ENCODE peak calls at places on chromosomes 12 and 14, in seven cellular contexts. Z is ovary, L is prostate gland, R is tibial nerve, S is heart left ventricle, B is transverse colon, Y is HepG2. A is an unnamed sample.

GRCh38 chr14:94180655-94181271 is 6.6 kb downstream of the PPP4R4 start:
- DNase-seq in Z (no peak), L (no peak), R (no peak), S (no peak), B (no peak), Y (peak), A (no peak)

GRCh38 chr12:89976866-89977265 is 268.2 kb upstream of the ATP2B1 start:
- DNase-seq in Z (no peak), L (no peak), R (no peak), S (no peak), B (no peak), Y (no peak), A (no peak)

GRCh38 chr14:94050231-94050880 is 24.2 kb downstream of the OTUB2 start:
- DNase-seq in Z (no peak), L (no peak), R (no peak), S (peak), B (no peak), Y (no peak), A (peak)

GRCh38 chr14:24273422-24273998 is 2.1 kb upstream of the RABGGTA start:
- DNase-seq in Z (no peak), L (no peak), R (no peak), S (no peak), B (no peak), Y (peak), A (no peak)

GRCh38 chr12:92603741-92604432 is 98.9 kb upstream of the PLEKHG7 start:
- DNase-seq in Z (no peak), L (no peak), R (no peak), S (no peak), B (no peak), Y (no peak), A (no peak)

GRCh38 chr12:92398565-92399309 is 253.1 kb upstream of the BTG1 start:
- DNase-seq in Z (no peak), L (no peak), R (no peak), S (no peak), B (no peak), Y (no peak), A (no peak)

GRCh38 chr14:92600318-92601053 is 86.9 kb downstream of the RIN3 start:
- DNase-seq in Z (no peak), L (no peak), R (no peak), S (no peak), B (no peak), Y (no peak), A (no peak)

GRCh38 chr12:42846782-42847181 is 257.2 kb upstream of the PRICKLE1 start:
- DNase-seq in Z (no peak), L (no peak), R (no peak), S (no peak), B (no peak), Y (no peak), A (no peak)

GRCh38 chr14:104827173-104828055 is 26.5 kb downstream of the ZBTB42 start:
- DNase-seq in Z (peak), L (peak), R (no peak), S (no peak), B (peak), Y (peak), A (no peak)

GRCh38 chr14:69567563-69567962 is 7.1 kb downstream of the CCDC177 start:
- DNase-seq in Z (no peak), L (no peak), R (no peak), S (no peak), B (no peak), Y (no peak), A (no peak)

GRCh38 chr14:54776361-54777001 is 126.1 kb downstream of the GCH1 start:
- DNase-seq in Z (no peak), L (no peak), R (no peak), S (peak), B (peak), Y (no peak), A (peak)

GRCh38 chr14:91344107-91344506 is 73.5 kb downstream of the CCDC88C start:
- DNase-seq in Z (no peak), L (no peak), R (no peak), S (no peak), B (no peak), Y (no peak), A (no peak)

GRCh38 chr12:4293299-4293941 is 19.9 kb downstream of the CCND2 start:
- DNase-seq in Z (no peak), L (no peak), R (no peak), S (no peak), B (no peak), Y (no peak), A (no peak)

GRCh38 chr12:22275847-22276246 is 58.7 kb downstream of the ST8SIA1 start:
- DNase-seq in Z (peak), L (peak), R (peak), S (peak), B (peak), Y (no peak), A (peak)

GRCh38 chr12:93848453-93849120 is 171.4 kb downstream of the CRADD start:
- DNase-seq in Z (no peak), L (no peak), R (no peak), S (no peak), B (peak), Y (no peak), A (no peak)

GRCh38 chr14:103801459-103801858 is 45.9 kb downstream of the PPP1R13B start:
- DNase-seq in Z (no peak), L (no peak), R (no peak), S (no peak), B (no peak), Y (peak), A (no peak)

GRCh38 chr12:62738105-62738504 is 196.8 kb downstream of the PPM1H start:
- DNase-seq in Z (no peak), L (no peak), R (no peak), S (no peak), B (no peak), Y (no peak), A (no peak)

GRCh38 chr12:130933269-130933995 is 20.3 kb upstream of the ADGRD1 start:
- DNase-seq in Z (no peak), L (no peak), R (no peak), S (no peak), B (no peak), Y (no peak), A (no peak)

GRCh38 chr12:124326899-124327298 is 32.0 kb downstream of the RFLNA start:
- DNase-seq in Z (no peak), L (no peak), R (no peak), S (peak), B (no peak), Y (no peak), A (no peak)

GRCh38 chr12:101298426-101298825 is 18.5 kb downstream of the UTP20 start:
- DNase-seq in Z (no peak), L (no peak), R (no peak), S (no peak), B (no peak), Y (no peak), A (no peak)

GRCh38 chr12:53788892-53789291 is 37.1 kb upstream of the CISTR start:
- DNase-seq in Z (no peak), L (no peak), R (no peak), S (no peak), B (no peak), Y (no peak), A (no peak)

GRCh38 chr14:36646664-36647416 is 14.8 kb upstream of the PAX9 start:
- DNase-seq in Z (no peak), L (no peak), R (no peak), S (no peak), B (no peak), Y (no peak), A (no peak)

GRCh38 chr14:92906823-92907222 is 16.1 kb upstream of the CHGA start:
- DNase-seq in Z (no peak), L (no peak), R (no peak), S (no peak), B (no peak), Y (peak), A (no peak)

GRCh38 chr14:74704656-74705055 is 8.2 kb downstream of the AREL1 start:
- DNase-seq in Z (no peak), L (no peak), R (no peak), S (no peak), B (no peak), Y (no peak), A (no peak)

GRCh38 chr12:45575823-45576448 is 153.6 kb upstream of the ARID2 start:
- DNase-seq in Z (no peak), L (no peak), R (no peak), S (no peak), B (no peak), Y (no peak), A (no peak)

GRCh38 chr14:105888151-105888550 is 361.8 kb downstream of the TMEM121 start:
- DNase-seq in Z (peak), L (no peak), R (no peak), S (no peak), B (no peak), Y (no peak), A (peak)

GRCh38 chr14:93036652-93037341 is 78.9 kb downstream of the ITPK1 start:
- DNase-seq in Z (peak), L (no peak), R (no peak), S (no peak), B (no peak), Y (peak), A (no peak)

GRCh38 chr12:45192041-45192695 is 23.7 kb upstream of the ANO6 start:
- DNase-seq in Z (no peak), L (no peak), R (no peak), S (no peak), B (no peak), Y (peak), A (no peak)

GRCh38 chr14:72608391-72609204 is 285.3 kb downstream of the DPF3 start:
- DNase-seq in Z (no peak), L (no peak), R (no peak), S (no peak), B (no peak), Y (no peak), A (peak)

GRCh38 chr14:74691456-74691855 is 21.4 kb downstream of the AREL1 start:
- DNase-seq in Z (no peak), L (no peak), R (no peak), S (no peak), B (no peak), Y (no peak), A (no peak)

GRCh38 chr12:24803406-24804245 is 145.3 kb downstream of the BCAT1 start:
- DNase-seq in Z (no peak), L (no peak), R (no peak), S (no peak), B (no peak), Y (no peak), A (no peak)

GRCh38 chr12:79415296-79415695 is 275.5 kb downstream of the PAWR start:
- DNase-seq in Z (no peak), L (no peak), R (no peak), S (no peak), B (no peak), Y (no peak), A (no peak)

GRCh38 chr12:6949063-6949594 is 2.0 kb upstream of the PTPN6 start:
- DNase-seq in Z (no peak), L (no peak), R (no peak), S (no peak), B (no peak), Y (no peak), A (no peak)

GRCh38 chr14:100297320-100298300 is 8.6 kb downstream of the SLC25A29 start:
- DNase-seq in Z (peak), L (peak), R (peak), S (peak), B (peak), Y (no peak), A (peak)

GRCh38 chr12:31005256-31005943 is 68.3 kb upstream of the DDX11 start:
- DNase-seq in Z (no peak), L (no peak), R (no peak), S (no peak), B (no peak), Y (no peak), A (peak)

DNA sequence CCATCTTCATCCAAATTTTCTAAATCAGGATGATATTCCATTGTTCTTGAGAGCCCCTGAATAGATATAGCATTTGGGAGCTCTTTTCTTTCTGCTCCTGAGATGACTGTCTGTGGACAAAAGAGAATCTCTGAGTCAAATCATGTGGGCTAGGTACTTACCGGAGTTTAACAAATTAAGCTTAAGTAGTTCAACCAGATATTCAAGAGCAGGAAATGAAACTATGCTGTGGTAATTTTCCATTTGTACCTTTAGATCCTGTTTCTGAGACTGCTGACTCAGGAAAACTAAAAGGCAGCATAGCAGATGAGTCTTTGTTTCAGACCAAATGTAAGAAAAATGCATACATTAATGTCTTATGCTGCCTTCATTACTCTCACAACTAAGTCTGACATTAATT is at the start of gene CLEC7A:
- DNase-seq in Z (no peak), L (no peak), R (no peak), S (no peak), B (no peak), Y (no peak), A (no peak)
- TF ChIP-seq POLR2A in Z (no peak), L (no peak), R (no peak), S (no peak), B (peak), Y (no peak), A (no peak)

DNA sequence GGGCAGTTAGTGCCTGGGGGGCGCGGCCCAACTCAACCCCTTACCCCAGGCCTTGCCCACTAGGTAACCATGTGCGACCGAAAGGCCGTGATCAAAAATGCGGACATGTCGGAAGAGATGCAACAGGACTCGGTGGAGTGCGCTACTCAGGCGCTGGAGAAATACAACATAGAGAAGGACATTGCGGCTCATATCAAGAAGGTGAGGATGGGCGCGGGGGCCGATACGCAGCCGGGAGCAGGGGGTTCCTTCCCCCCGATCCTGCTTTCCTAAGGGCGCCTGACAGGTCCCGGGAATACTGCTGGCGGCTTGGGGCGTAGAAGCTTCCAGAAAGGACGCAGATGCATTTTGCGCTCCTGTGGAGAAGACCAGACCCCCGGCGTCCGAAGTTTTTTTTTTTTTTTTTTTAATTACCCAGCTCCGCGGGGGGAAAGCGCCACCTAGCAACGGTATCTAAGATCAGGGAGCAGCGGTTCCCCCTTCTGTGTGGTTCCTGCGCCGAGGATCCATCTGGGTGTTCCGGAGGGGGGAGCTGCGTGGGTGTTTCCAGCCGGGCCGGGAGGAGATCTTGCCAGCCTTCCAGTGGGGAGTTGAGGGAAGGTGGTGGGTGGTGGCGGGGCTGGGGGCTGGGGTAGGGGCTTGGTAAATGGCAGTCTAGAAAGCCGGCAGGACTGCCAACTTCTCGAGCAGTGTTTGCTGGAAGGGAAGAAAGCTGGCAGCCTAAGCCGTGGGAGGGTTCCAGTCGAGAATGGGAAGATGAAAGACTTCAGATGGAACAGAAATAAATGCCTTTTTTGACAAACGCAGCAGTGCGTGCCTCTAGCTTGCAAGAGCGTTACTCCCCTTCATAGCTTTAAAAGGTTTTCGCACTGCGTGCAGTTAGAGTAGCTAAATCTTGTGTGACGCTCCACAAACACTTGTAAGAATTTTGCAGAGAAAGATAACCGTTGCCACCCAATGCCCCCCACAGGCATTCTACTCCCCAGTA is 734 bp downstream of the DYNLL1 start:
- DNase-seq in Z (peak), L (peak), R (peak), S (peak), B (peak), Y (no peak), A (peak)
- TF ChIP-seq CTCF in Z (no peak), L (peak), R (no peak), S (no peak), B (no peak), Y (peak), A (no peak)

DNA sequence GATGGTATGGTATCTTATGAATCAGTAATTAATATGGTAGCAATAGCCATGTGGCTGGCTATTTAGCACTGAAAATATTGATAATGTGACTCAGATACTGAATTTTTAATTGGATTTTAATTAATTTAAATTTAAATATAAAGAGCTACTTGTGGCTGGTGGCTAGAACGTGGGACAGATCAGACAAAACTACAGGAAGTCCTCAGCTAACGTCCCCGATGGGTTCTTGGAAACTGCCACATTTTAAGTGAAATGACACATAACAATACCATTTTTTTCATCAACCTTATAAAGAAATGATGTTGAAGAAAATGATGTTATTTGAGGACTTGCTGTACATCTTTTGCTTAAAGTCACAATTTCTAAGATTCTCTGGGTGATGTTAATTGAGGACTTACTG is 138.1 kb upstream of the FLRT2 start:
- DNase-seq in Z (no peak), L (no peak), R (no peak), S (no peak), B (no peak), Y (no peak), A (no peak)
- H3K4me3 ChIP-seq in Z (no peak), L (no peak), R (no peak), S (no peak), B (no peak), Y (no peak), A (no peak)

DNA sequence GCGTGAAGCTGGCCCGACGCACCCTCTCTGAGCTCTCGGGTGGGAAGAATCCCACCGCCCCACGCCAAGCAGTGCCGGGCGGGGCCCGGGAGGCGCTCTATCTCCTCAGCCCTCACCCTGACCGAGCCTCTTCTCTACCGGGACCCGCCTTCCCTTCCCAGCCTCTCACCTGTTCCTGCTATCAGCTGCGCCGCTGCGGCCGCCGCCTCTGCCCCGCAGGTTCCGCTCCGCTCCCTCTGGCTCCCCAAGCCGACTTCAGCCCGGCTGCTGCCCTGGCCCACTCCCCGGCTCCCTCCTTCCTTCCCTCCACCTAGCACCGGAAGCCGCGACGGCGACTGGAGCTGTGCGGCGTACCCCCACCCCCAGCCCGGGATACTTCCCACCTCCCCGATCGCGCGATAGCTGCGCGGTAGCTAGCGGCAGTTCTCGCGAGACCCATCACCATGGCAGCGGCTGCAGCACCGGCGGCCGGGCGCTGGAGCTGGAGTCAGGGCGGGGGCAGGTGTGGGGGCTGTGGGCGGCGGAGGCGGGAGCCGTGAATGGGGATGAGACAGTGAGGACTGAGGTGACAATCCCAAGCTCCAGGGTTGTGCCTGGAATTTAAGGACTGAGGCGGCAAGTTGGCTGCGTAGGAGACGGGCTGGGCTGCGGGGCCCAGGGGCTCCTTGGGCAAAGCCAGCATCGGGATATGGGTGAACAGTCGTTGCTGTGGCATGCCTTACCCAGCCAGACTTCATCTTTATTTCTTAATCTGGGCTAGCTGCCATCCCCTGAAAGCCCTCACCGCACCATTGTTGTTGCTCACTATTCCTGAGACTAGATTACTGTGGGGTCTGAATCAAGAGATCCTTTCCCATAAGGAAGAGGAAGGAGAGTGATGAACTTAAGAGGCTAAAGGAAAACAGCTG is at the start of gene ARF3:
- DNase-seq in Z (peak), L (peak), R (peak), S (peak), B (peak), Y (peak), A (peak)
- TF ChIP-seq POLR2A in Z (peak), L (peak), R (no peak), S (no peak), B (peak), Y (peak), A (no peak)

GRCh38 chr12:15528666-15529065 is 206.4 kb downstream of the PTPRO start:
- DNase-seq in Z (no peak), L (no peak), R (no peak), S (no peak), B (no peak), Y (no peak), A (no peak)
- TF ChIP-seq CTCF in Z (no peak), L (no peak), R (no peak), S (no peak), B (no peak), Y (no peak), A (no peak)

DNA sequence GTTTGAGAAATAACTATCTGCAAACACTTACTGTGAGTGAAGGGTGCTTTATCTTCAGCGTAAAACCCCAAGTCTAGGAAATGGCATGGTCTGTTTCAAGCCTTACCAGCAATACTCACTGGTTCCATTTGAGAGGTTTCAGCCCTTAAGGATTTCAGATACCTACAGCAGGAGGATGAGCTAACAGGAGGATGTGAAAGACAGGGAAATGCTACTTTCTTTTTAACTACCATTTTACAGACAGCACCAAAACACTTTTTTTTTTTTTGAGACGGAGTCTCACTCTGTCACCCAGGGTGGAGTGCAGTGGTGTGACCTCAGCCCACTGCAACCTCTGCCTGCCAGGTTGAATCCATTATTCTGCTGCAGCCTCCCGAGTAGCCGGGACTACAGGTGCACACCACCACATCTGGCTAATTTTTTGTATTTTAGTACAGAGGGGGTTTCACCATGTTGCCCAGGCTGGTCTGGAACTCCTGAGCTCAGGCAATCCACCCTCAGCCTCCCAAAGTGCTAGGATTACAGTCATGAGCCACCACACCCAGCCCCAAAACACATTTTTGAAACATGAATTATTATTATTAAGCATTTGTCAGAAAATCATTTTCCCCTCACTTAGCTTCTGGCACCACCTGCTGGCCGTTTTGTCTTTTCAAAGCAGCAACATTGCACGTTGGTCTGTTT is 4.6 kb downstream of the MTRFR start:
- DNase-seq in Z (peak), L (peak), R (peak), S (peak), B (peak), Y (peak), A (peak)
- H3K4me3 ChIP-seq in Z (no peak), L (no peak), R (no peak), S (no peak), B (no peak), Y (no peak), A (no peak)